ENCODE peak calls at places on chromosomes 13 and 19, in seven cellular contexts. Q is activated naive CD4-positive, alpha-beta T cell treated with anti-CD3 and anti-CD28 coated beads, Interleukin-2, amount 50 U/mL, for 16 hours; S is NCI-H1436; T is stimulated activated CD8-positive, alpha-beta memory T cell treated with anti-CD3 and anti-CD28 coated beads, Interleukin-2, amount 100 ng/mL, for 1 hour; C is MCF 10A; V is HFFc6; D is AG04450. J is an unnamed sample.

GRCh38 chr19:15252398-15253018 is 20.3 kb upstream of the EPHX3 start:
- DNase-seq in Q (no peak), S (no peak), T (no peak), C (peak), V (peak), D (no peak), J (peak)

GRCh38 chr13:76522083-76522755 is 364.0 kb downstream of the KCTD12 start:
- DNase-seq in Q (no peak), S (no peak), T (no peak), C (peak), V (no peak), D (no peak), J (no peak)

GRCh38 chr13:59247166-59247565 is 916.6 kb downstream of the DIAPH3 start:
- DNase-seq in Q (no peak), S (no peak), T (no peak), C (peak), V (no peak), D (no peak), J (no peak)

GRCh38 chr19:49800771-49801170 is 12.3 kb downstream of the FUZ start:
- DNase-seq in Q (no peak), S (no peak), T (no peak), C (no peak), V (no peak), D (no peak), J (no peak)

GRCh38 chr13:114070098-114070799 is 62.2 kb downstream of the RASA3 start:
- DNase-seq in Q (no peak), S (no peak), T (no peak), C (no peak), V (no peak), D (no peak), J (no peak)

GRCh38 chr19:47729468-47729798 is 15.9 kb upstream of the NOP53 start:
- DNase-seq in Q (no peak), S (no peak), T (no peak), C (peak), V (peak), D (no peak), J (peak)

GRCh38 chr13:43319617-43320444 is 296.4 kb downstream of the DNAJC15 start:
- DNase-seq in Q (no peak), S (no peak), T (no peak), C (no peak), V (no peak), D (no peak), J (no peak)

GRCh38 chr13:86974251-86974994 is 696.7 kb upstream of the SLITRK5 start:
- DNase-seq in Q (no peak), S (no peak), T (no peak), C (no peak), V (no peak), D (no peak), J (no peak)

GRCh38 chr13:49296659-49297058 is 48.9 kb downstream of the CDADC1 start:
- DNase-seq in Q (no peak), S (no peak), T (no peak), C (no peak), V (no peak), D (no peak), J (no peak)

GRCh38 chr19:43711751-43712355 is 4.0 kb upstream of the IRGC start:
- DNase-seq in Q (no peak), S (no peak), T (no peak), C (peak), V (peak), D (no peak), J (no peak)

GRCh38 chr13:45055198-45055901 is 65.0 kb upstream of the GTF2F2 start:
- DNase-seq in Q (peak), S (no peak), T (no peak), C (peak), V (peak), D (peak), J (peak)

GRCh38 chr19:17389288-17389687 is 4.7 kb downstream of the CCDC194 start:
- DNase-seq in Q (no peak), S (no peak), T (no peak), C (no peak), V (no peak), D (no peak), J (no peak)

J was measured in AG08395.